ENCODE peak calls at places on chromosomes 12 and 14, in five cellular contexts. One of them, this sample, is unnamed.
A peak's percentile ranks its signal among the peaks of the same experiment; 100 is the strongest.

GRCh38 chr14:96821501-96821900 is 24.3 kb downstream of the VRK1 start:
- DNase-seq in stomach: no peak
- DNase-seq in activated T-cell treated with anti-CD3 and anti-CD28 coated beads, Interleukin-2, amount 50 U/mL, for 1 hour: no peak
- DNase-seq in posterior cingulate gyrus: no peak
- DNase-seq in fibroblast of lung: peak; percentile 10
- DNase-seq in this sample: no peak

GRCh38 chr12:91778091-91778819 is 367.4 kb downstream of the BTG1 start:
- DNase-seq in posterior cingulate gyrus: no peak
- DNase-seq in stomach: no peak
- DNase-seq in fibroblast of lung: peak; percentile 30
- DNase-seq in activated T-cell treated with anti-CD3 and anti-CD28 coated beads, Interleukin-2, amount 50 U/mL, for 1 hour: no peak
- DNase-seq in this sample: no peak

GRCh38 chr14:69088523-69089445 is 64.1 kb downstream of the DCAF5 start:
- DNase-seq in posterior cingulate gyrus: no peak
- DNase-seq in fibroblast of lung: peak; percentile 84
- DNase-seq in activated T-cell treated with anti-CD3 and anti-CD28 coated beads, Interleukin-2, amount 50 U/mL, for 1 hour: no peak
- DNase-seq in stomach: no peak
- DNase-seq in this sample: no peak

GRCh38 chr12:26130728-26131127 is 5.9 kb upstream of the BHLHE41 start:
- DNase-seq in activated T-cell treated with anti-CD3 and anti-CD28 coated beads, Interleukin-2, amount 50 U/mL, for 1 hour: no peak
- DNase-seq in stomach: no peak
- DNase-seq in fibroblast of lung: no peak
- DNase-seq in posterior cingulate gyrus: no peak
- DNase-seq in this sample: no peak

GRCh38 chr14:103123634-103124500 is 606 bp downstream of the TNFAIP2 start:
- DNase-seq in fibroblast of lung: no peak
- DNase-seq in activated T-cell treated with anti-CD3 and anti-CD28 coated beads, Interleukin-2, amount 50 U/mL, for 1 hour: no peak
- DNase-seq in posterior cingulate gyrus: no peak
- DNase-seq in stomach: peak; percentile 56
- DNase-seq in this sample: no peak

GRCh38 chr12:116459921-116460666 is 99.1 kb upstream of the MAP1LC3B2 start:
- DNase-seq in stomach: no peak
- DNase-seq in posterior cingulate gyrus: no peak
- DNase-seq in activated T-cell treated with anti-CD3 and anti-CD28 coated beads, Interleukin-2, amount 50 U/mL, for 1 hour: no peak
- DNase-seq in fibroblast of lung: no peak
- DNase-seq in this sample: no peak

GRCh38 chr12:93793983-93794382 is 116.8 kb downstream of the CRADD start:
- DNase-seq in stomach: no peak
- DNase-seq in fibroblast of lung: peak; percentile 69
- DNase-seq in posterior cingulate gyrus: no peak
- DNase-seq in activated T-cell treated with anti-CD3 and anti-CD28 coated beads, Interleukin-2, amount 50 U/mL, for 1 hour: no peak
- DNase-seq in this sample: no peak

GRCh38 chr14:56741325-56741724 is 69.0 kb downstream of the OTX2 start:
- DNase-seq in fibroblast of lung: no peak
- DNase-seq in activated T-cell treated with anti-CD3 and anti-CD28 coated beads, Interleukin-2, amount 50 U/mL, for 1 hour: no peak
- DNase-seq in posterior cingulate gyrus: no peak
- DNase-seq in stomach: no peak
- DNase-seq in this sample: no peak

GRCh38 chr14:95426116-95426475 is 90.4 kb downstream of the SYNE3 start:
- DNase-seq in posterior cingulate gyrus: no peak
- DNase-seq in stomach: no peak
- DNase-seq in fibroblast of lung: no peak
- DNase-seq in activated T-cell treated with anti-CD3 and anti-CD28 coated beads, Interleukin-2, amount 50 U/mL, for 1 hour: no peak
- DNase-seq in this sample: no peak

GRCh38 chr12:12376636-12377448 is 20.0 kb downstream of the BORCS5 start:
- DNase-seq in activated T-cell treated with anti-CD3 and anti-CD28 coated beads, Interleukin-2, amount 50 U/mL, for 1 hour: no peak
- DNase-seq in posterior cingulate gyrus: no peak
- DNase-seq in fibroblast of lung: peak; percentile 73
- DNase-seq in stomach: no peak
- DNase-seq in this sample: peak; percentile 77

GRCh38 chr14:38137005-38137404 is 70.7 kb upstream of the SSTR1 start:
- DNase-seq in stomach: no peak
- DNase-seq in fibroblast of lung: no peak
- DNase-seq in posterior cingulate gyrus: no peak
- DNase-seq in activated T-cell treated with anti-CD3 and anti-CD28 coated beads, Interleukin-2, amount 50 U/mL, for 1 hour: no peak
- DNase-seq in this sample: no peak

GRCh38 chr14:105317546-105317945 is 3.0 kb downstream of the PACS2 start:
- DNase-seq in posterior cingulate gyrus: no peak
- DNase-seq in activated T-cell treated with anti-CD3 and anti-CD28 coated beads, Interleukin-2, amount 50 U/mL, for 1 hour: no peak
- DNase-seq in fibroblast of lung: peak; percentile 64
- DNase-seq in stomach: no peak
- DNase-seq in this sample: no peak

GRCh38 chr12:47742253-47742825 is 16.3 kb downstream of the RAPGEF3 start:
- DNase-seq in activated T-cell treated with anti-CD3 and anti-CD28 coated beads, Interleukin-2, amount 50 U/mL, for 1 hour: peak; percentile 78
- DNase-seq in posterior cingulate gyrus: no peak
- DNase-seq in fibroblast of lung: no peak
- DNase-seq in stomach: peak; percentile 70
- DNase-seq in this sample: peak; percentile 59

GRCh38 chr12:128388461-128388921 is 121.5 kb downstream of the TMEM132C start:
- DNase-seq in fibroblast of lung: no peak
- DNase-seq in activated T-cell treated with anti-CD3 and anti-CD28 coated beads, Interleukin-2, amount 50 U/mL, for 1 hour: no peak
- DNase-seq in stomach: no peak
- DNase-seq in posterior cingulate gyrus: no peak
- DNase-seq in this sample: no peak

GRCh38 chr14:66361013-66361412 is 125.2 kb upstream of the CCDC196 start:
- DNase-seq in fibroblast of lung: no peak
- DNase-seq in stomach: no peak
- DNase-seq in activated T-cell treated with anti-CD3 and anti-CD28 coated beads, Interleukin-2, amount 50 U/mL, for 1 hour: no peak
- DNase-seq in posterior cingulate gyrus: no peak
- DNase-seq in this sample: no peak

GRCh38 chr12:52203126-52203921 is 11.5 kb upstream of the KRT80 start:
- DNase-seq in stomach: peak; percentile 36
- DNase-seq in fibroblast of lung: peak; percentile 88
- DNase-seq in activated T-cell treated with anti-CD3 and anti-CD28 coated beads, Interleukin-2, amount 50 U/mL, for 1 hour: no peak
- DNase-seq in posterior cingulate gyrus: no peak
- DNase-seq in this sample: no peak

GRCh38 chr12:30880061-30880460 is 46.5 kb upstream of the TSPAN11 start:
- DNase-seq in posterior cingulate gyrus: no peak
- DNase-seq in fibroblast of lung: no peak
- DNase-seq in activated T-cell treated with anti-CD3 and anti-CD28 coated beads, Interleukin-2, amount 50 U/mL, for 1 hour: no peak
- DNase-seq in stomach: no peak
- DNase-seq in this sample: no peak

GRCh38 chr14:99430491-99430890 is 50.2 kb downstream of the SETD3 start:
- DNase-seq in posterior cingulate gyrus: no peak
- DNase-seq in activated T-cell treated with anti-CD3 and anti-CD28 coated beads, Interleukin-2, amount 50 U/mL, for 1 hour: no peak
- DNase-seq in stomach: peak; percentile 69
- DNase-seq in fibroblast of lung: no peak
- DNase-seq in this sample: peak; percentile 10

GRCh38 chr12:73181244-73181643 is 909.1 kb downstream of the TRHDE start:
- DNase-seq in stomach: no peak
- DNase-seq in fibroblast of lung: no peak
- DNase-seq in activated T-cell treated with anti-CD3 and anti-CD28 coated beads, Interleukin-2, amount 50 U/mL, for 1 hour: no peak
- DNase-seq in posterior cingulate gyrus: no peak
- DNase-seq in this sample: no peak

GRCh38 chr12:10143205-10143604 is 13.2 kb upstream of the CLEC7A start:
- DNase-seq in fibroblast of lung: no peak
- DNase-seq in posterior cingulate gyrus: no peak
- DNase-seq in activated T-cell treated with anti-CD3 and anti-CD28 coated beads, Interleukin-2, amount 50 U/mL, for 1 hour: no peak
- DNase-seq in stomach: no peak
- DNase-seq in this sample: no peak

GRCh38 chr12:57008113-57008687 is 1.9 kb upstream of the ZBTB39 start:
- DNase-seq in stomach: no peak
- DNase-seq in posterior cingulate gyrus: no peak
- DNase-seq in fibroblast of lung: peak; percentile 54
- DNase-seq in activated T-cell treated with anti-CD3 and anti-CD28 coated beads, Interleukin-2, amount 50 U/mL, for 1 hour: no peak
- DNase-seq in this sample: peak; percentile 51

GRCh38 chr12:71477046-71477445 is 37.4 kb downstream of the LGR5 start:
- DNase-seq in posterior cingulate gyrus: no peak
- DNase-seq in stomach: no peak
- DNase-seq in fibroblast of lung: no peak
- DNase-seq in activated T-cell treated with anti-CD3 and anti-CD28 coated beads, Interleukin-2, amount 50 U/mL, for 1 hour: no peak
- DNase-seq in this sample: no peak

GRCh38 chr12:120771097-120771496 is 45.5 kb downstream of the ACADS start:
- DNase-seq in fibroblast of lung: no peak
- DNase-seq in posterior cingulate gyrus: no peak
- DNase-seq in stomach: no peak
- DNase-seq in activated T-cell treated with anti-CD3 and anti-CD28 coated beads, Interleukin-2, amount 50 U/mL, for 1 hour: no peak
- DNase-seq in this sample: no peak

GRCh38 chr12:47679785-47680184 is 26.0 kb downstream of the RPAP3 start:
- DNase-seq in stomach: no peak
- DNase-seq in posterior cingulate gyrus: no peak
- DNase-seq in fibroblast of lung: no peak
- DNase-seq in activated T-cell treated with anti-CD3 and anti-CD28 coated beads, Interleukin-2, amount 50 U/mL, for 1 hour: no peak
- DNase-seq in this sample: no peak

GRCh38 chr14:58765843-58766242 is 128.1 kb downstream of the DACT1 start:
- DNase-seq in stomach: no peak
- DNase-seq in fibroblast of lung: no peak
- DNase-seq in activated T-cell treated with anti-CD3 and anti-CD28 coated beads, Interleukin-2, amount 50 U/mL, for 1 hour: no peak
- DNase-seq in posterior cingulate gyrus: no peak
- DNase-seq in this sample: no peak